ENCODE peak calls at places on chromosomes 13 and 19, in ten cellular contexts. N, Y, G, Z, K, D, J, M, L and I are unnamed samples.
A peak's percentile ranks its signal among the peaks of the same experiment; 100 is the strongest.

GRCh38 chr13:86838411-86839120 is 832.6 kb upstream of the SLITRK5 start:
- DNase-seq in K (no peak), N (no peak), D (no peak), M (no peak), J (no peak), L (no peak), Y (no peak), G (no peak), Z (no peak), I (no peak)

GRCh38 chr13:89982406-89983085 is 1364.9 kb upstream of the MIR17HG start:
- DNase-seq in M (no peak), G (no peak), Y (no peak), D (no peak), K (no peak), Z (peak; percentile 5), J (no peak), L (no peak), N (no peak), I (no peak)

GRCh38 chr19:2168619-2169424 is 5.1 kb downstream of the DOT1L start:
- DNase-seq in N (peak; percentile 98), K (peak; percentile 80), D (peak; percentile 87), Z (peak; percentile 96), L (peak; percentile 69), Y (peak; percentile 99), M (peak; percentile 98), G (peak; percentile 96), J (peak; percentile 98), I (peak; percentile 98)

GRCh38 chr13:97934590-97934989 is 18.9 kb upstream of the IPO5 start:
- DNase-seq in N (no peak), Z (no peak), L (no peak), M (no peak), D (no peak), J (no peak), G (no peak), K (no peak), Y (no peak), I (no peak)

GRCh38 chr19:41883463-41883820 is 458 bp downstream of the ARHGEF1 start:
- DNase-seq in Z (no peak), G (no peak), Y (no peak), K (no peak), J (no peak), M (no peak), L (no peak), N (no peak), D (no peak), I (no peak)

GRCh38 chr19:43353606-43354304 is at the start of gene CD177:
- DNase-seq in Y (no peak), N (no peak), G (no peak), M (no peak), Z (peak; percentile 18), J (no peak), D (peak; percentile 60), L (no peak), K (no peak), I (no peak)

GRCh38 chr13:99357149-99357596 is 50.0 kb upstream of the GPR183 start:
- DNase-seq in G (no peak), N (no peak), K (no peak), D (no peak), L (no peak), Z (no peak), M (no peak), J (no peak), Y (no peak), I (peak; percentile 91)

GRCh38 chr13:96994030-96994848 is at the start of gene OXGR1:
- DNase-seq in Z (no peak), G (no peak), K (no peak), L (no peak), Y (no peak), N (no peak), J (peak; percentile 47), M (peak; percentile 46), D (no peak), I (no peak)

GRCh38 chr13:27967736-27968315 is 1.3 kb downstream of the CDX2 start:
- DNase-seq in M (no peak), L (no peak), N (no peak), G (no peak), Z (no peak), K (no peak), D (no peak), J (no peak), Y (peak; percentile 30), I (no peak)

GRCh38 chr13:25249001-25249543 is 38.2 kb downstream of the MTMR6 start:
- DNase-seq in G (no peak), Z (peak; percentile 43), J (no peak), K (peak; percentile 63), D (peak; percentile 82), N (peak; percentile 49), Y (peak; percentile 4), L (no peak), M (no peak), I (peak; percentile 36)

GRCh38 chr13:107104631-107105030 is 536.7 kb upstream of the ARGLU1 start:
- DNase-seq in M (no peak), Z (no peak), Y (no peak), N (no peak), L (no peak), J (no peak), G (no peak), D (no peak), K (no peak), I (peak; percentile 9)

GRCh38 chr19:4115818-4116385 is 8.0 kb downstream of the MAP2K2 start:
- DNase-seq in G (no peak), N (no peak), L (no peak), Y (no peak), M (no peak), D (peak; percentile 84), Z (no peak), J (no peak), K (no peak), I (no peak)

GRCh38 chr13:95304446-95304845 is 3.2 kb upstream of the ABCC4 start:
- DNase-seq in Z (no peak), N (no peak), K (no peak), G (no peak), L (no peak), D (no peak), Y (peak; percentile 24), J (no peak), M (no peak), I (no peak)

GRCh38 chr13:102724923-102725322 is 30.1 kb upstream of the METTL21C start:
- DNase-seq in J (no peak), M (no peak), Z (peak; percentile 22), L (no peak), G (no peak), N (peak; percentile 93), Y (peak; percentile 14), K (peak; percentile 47), D (peak; percentile 59), I (peak; percentile 54)

DNA sequence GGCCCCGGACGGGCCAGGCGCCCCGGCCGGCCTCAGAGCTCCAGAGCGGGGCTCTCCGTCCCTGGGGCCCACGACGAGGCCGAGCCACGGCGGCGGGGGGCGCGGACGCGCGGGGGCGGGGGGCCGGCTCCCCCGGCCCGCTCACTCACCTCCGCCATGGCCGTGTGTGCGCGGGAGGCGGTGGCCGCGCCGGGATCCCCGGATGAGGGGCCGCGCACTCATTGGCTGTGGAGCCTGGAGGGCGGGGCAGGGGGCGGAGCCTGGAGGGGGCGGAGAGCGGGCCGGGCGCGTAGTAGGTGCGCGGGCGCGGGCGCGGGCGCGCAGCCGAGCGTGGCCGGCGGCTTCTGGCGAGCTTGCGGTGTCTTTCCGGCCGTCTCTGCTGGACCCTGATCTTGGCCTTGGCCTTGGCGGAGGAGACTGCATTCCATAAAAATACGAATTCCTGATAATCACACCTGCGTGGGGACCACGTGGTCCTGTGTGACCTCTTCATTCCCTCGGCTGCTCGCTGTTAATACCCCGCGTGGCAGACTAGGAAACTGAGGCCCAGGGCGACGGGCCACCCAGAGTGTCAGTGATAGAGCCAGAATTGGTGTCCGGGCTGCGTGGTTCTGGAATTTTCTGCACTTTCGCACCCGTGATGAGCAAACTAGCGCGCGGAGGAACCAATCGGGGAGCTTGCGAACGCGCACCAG is at the start of gene MIER2:
- DNase-seq in N (peak; percentile 64), J (peak; percentile 83), D (peak; percentile 84), Y (peak; percentile 69), Z (peak; percentile 92), M (peak; percentile 82), K (no peak), L (peak; percentile 50), G (peak; percentile 90), I (peak; percentile 71)
- H3K27ac ChIP-seq in N (peak within 1 kb of the TSS; percentile 50), J (no peak within 1 kb of the TSS), D (peak within 1 kb of the TSS; percentile 78), Y (peak within 1 kb of the TSS; percentile 12), Z (peak within 1 kb of the TSS; percentile 80), M (peak within 1 kb of the TSS; percentile 82), K (no peak within 1 kb of the TSS), L (peak within 1 kb of the TSS; percentile 35), G (peak within 1 kb of the TSS; percentile 58), I (peak within 1 kb of the TSS; percentile 85)

GRCh38 chr13:45598597-45598996 is 16.9 kb downstream of the ERICH6B start:
- DNase-seq in N (no peak), Z (no peak), M (no peak), J (no peak), K (no peak), G (no peak), L (no peak), Y (no peak), D (no peak), I (no peak)

GRCh38 chr13:45587897-45588296 is 27.6 kb downstream of the ERICH6B start:
- DNase-seq in Y (no peak), D (no peak), M (no peak), N (no peak), G (no peak), Z (no peak), L (no peak), J (no peak), K (no peak), I (no peak)

GRCh38 chr13:45595968-45596367 is 19.6 kb downstream of the ERICH6B start:
- DNase-seq in K (no peak), Z (no peak), L (no peak), D (no peak), G (no peak), M (no peak), Y (no peak), N (peak; percentile 14), J (no peak), I (no peak)

GRCh38 chr13:45596800-45597484 is 18.6 kb downstream of the ERICH6B start:
- DNase-seq in M (no peak), D (no peak), N (no peak), K (no peak), L (no peak), G (no peak), J (no peak), Z (no peak), Y (no peak), I (no peak)

GRCh38 chr13:45592758-45593157 is 22.8 kb downstream of the ERICH6B start:
- DNase-seq in J (no peak), Y (no peak), N (no peak), D (no peak), M (no peak), K (no peak), G (no peak), Z (no peak), L (no peak), I (no peak)
- H3K27ac ChIP-seq in J (no peak overlapping the region), Y (no peak overlapping the region), N (no peak overlapping the region), D (no peak overlapping the region), M (no peak overlapping the region), K (no peak overlapping the region), G (no peak overlapping the region), Z (no peak overlapping the region), L (no peak overlapping the region), I (no peak overlapping the region)

GRCh38 chr19:38769635-38770211 is 3.6 kb downstream of the LGALS7 start:
- DNase-seq in J (peak; percentile 94), D (no peak), G (peak; percentile 98), L (peak; percentile 21), M (peak; percentile 95), K (peak; percentile 64), Z (peak; percentile 79), N (no peak), Y (peak; percentile 85), I (peak; percentile 69)
- H3K27ac ChIP-seq in J (no peak overlapping the region), D (no peak overlapping the region), G (peak overlapping the region; percentile 53), L (no peak overlapping the region), M (peak overlapping the region; percentile 74), K (no peak overlapping the region), Z (no peak overlapping the region), N (no peak overlapping the region), Y (peak overlapping the region; percentile 84), I (no peak overlapping the region)

GRCh38 chr13:79402679-79403078 is 3.4 kb downstream of the RBM26 start:
- DNase-seq in N (no peak), M (no peak), J (no peak), Z (no peak), G (no peak), Y (no peak), L (no peak), K (no peak), D (no peak), I (no peak)
- H3K27ac ChIP-seq in N (no peak overlapping the region), M (no peak overlapping the region), J (no peak overlapping the region), Z (peak overlapping the region; percentile 29), G (no peak overlapping the region), Y (no peak overlapping the region), L (no peak overlapping the region), K (no peak overlapping the region), D (no peak overlapping the region), I (no peak overlapping the region)